ENCODE peak calls at places on chromosomes 13 and 19, in nine cellular contexts. A, P, H, G, L, Y, X, S and Q are unnamed samples.

GRCh38 chr19:10333758-10334339 is 520 bp upstream of the RAVER1 start:
- DNase-seq in X (no peak), H (no peak), G (no peak), Y (no peak), L (no peak), A (no peak), P (no peak), S (peak; percentile 74), Q (no peak)

GRCh38 chr13:57629821-57630235 is 1.7 kb upstream of the PCDH17 start:
- DNase-seq in G (no peak), X (no peak), S (peak; percentile 96), P (peak; percentile 60), L (peak; percentile 55), Y (peak; percentile 20), H (peak; percentile 84), A (peak; percentile 46), Q (peak; percentile 15)

GRCh38 chr13:23509781-23510543 is 60.2 kb upstream of the TNFRSF19 start:
- DNase-seq in Y (no peak), H (no peak), L (no peak), P (no peak), X (no peak), A (peak; percentile 48), S (no peak), G (no peak), Q (peak; percentile 67)

GRCh38 chr13:46359731-46360130 is 27.3 kb downstream of the RUBCNL start:
- DNase-seq in L (no peak), Y (no peak), X (no peak), S (no peak), H (no peak), A (no peak), G (no peak), P (no peak), Q (no peak)

GRCh38 chr13:111429064-111429558 is 108.7 kb downstream of the TEX29 start:
- DNase-seq in X (peak; percentile 32), A (peak; percentile 7), G (peak; percentile 9), P (peak; percentile 71), S (peak; percentile 88), Y (no peak), L (no peak), H (no peak), Q (peak; percentile 69)

GRCh38 chr19:2058570-2059421 is 7.8 kb upstream of the MKNK2 start:
- DNase-seq in S (no peak), X (no peak), Y (no peak), L (no peak), P (no peak), H (no peak), A (no peak), G (no peak), Q (no peak)

GRCh38 chr19:8044018-8044417 is 8.5 kb upstream of the CCL25 start:
- DNase-seq in P (no peak), Y (no peak), L (no peak), H (peak; percentile 49), X (no peak), S (no peak), A (no peak), G (no peak), Q (no peak)

GRCh38 chr13:112912726-112913440 is 56.1 kb upstream of the MCF2L start:
- DNase-seq in Y (no peak), A (no peak), H (no peak), L (no peak), X (no peak), S (no peak), P (no peak), G (no peak), Q (no peak)

GRCh38 chr13:97385146-97385545 is 48.8 kb upstream of the RAP2A start:
- DNase-seq in L (no peak), S (no peak), Y (no peak), P (no peak), H (no peak), G (no peak), A (no peak), X (no peak), Q (peak; percentile 74)

GRCh38 chr19:19420570-19421301 is 15.3 kb downstream of the GATAD2A start:
- DNase-seq in S (no peak), L (no peak), X (no peak), Y (peak; percentile 81), G (no peak), H (no peak), P (peak; percentile 43), A (no peak), Q (no peak)

GRCh38 chr13:106182404-106182803 is 353.1 kb downstream of the EFNB2 start:
- DNase-seq in X (no peak), H (no peak), A (peak; percentile 89), Y (no peak), S (no peak), G (no peak), P (no peak), L (no peak), Q (no peak)

GRCh38 chr19:23872282-23872919 is 42.3 kb upstream of the ZNF726 start:
- DNase-seq in P (no peak), X (no peak), S (no peak), Y (no peak), H (no peak), A (no peak), L (no peak), G (no peak), Q (no peak)

GRCh38 chr13:113113846-113114271 is 8.3 kb downstream of the F7 start:
- DNase-seq in L (no peak), P (no peak), A (no peak), S (no peak), H (peak; percentile 54), G (no peak), X (no peak), Y (no peak), Q (no peak)

GRCh38 chr13:39263033-39263432 is 224.8 kb downstream of the NHLRC3 start:
- DNase-seq in P (peak; percentile 66), A (peak; percentile 60), S (peak; percentile 67), Y (no peak), X (peak; percentile 32), L (no peak), H (no peak), G (no peak), Q (peak; percentile 37)

GRCh38 chr19:10000171-10000826 is 10.0 kb downstream of the COL5A3 start:
- DNase-seq in A (peak; percentile 55), L (peak; percentile 86), G (peak; percentile 48), S (peak; percentile 52), H (no peak), Y (peak; percentile 45), X (peak; percentile 56), P (peak; percentile 79), Q (peak; percentile 27)

GRCh38 chr19:29092712-29093552 is 120.0 kb downstream of the UQCRFS1 start:
- DNase-seq in Y (no peak), A (no peak), S (no peak), H (no peak), L (no peak), G (no peak), P (no peak), X (no peak), Q (peak; percentile 95)

GRCh38 chr13:38417727-38418126 is 68.1 kb downstream of the UFM1 start:
- DNase-seq in S (peak; percentile 45), X (no peak), L (no peak), A (peak; percentile 71), Y (no peak), P (peak; percentile 4), H (no peak), G (no peak), Q (no peak)

GRCh38 chr13:49219647-49220034 is 497 bp upstream of the MLNR start:
- DNase-seq in X (no peak), S (no peak), A (no peak), Y (no peak), G (no peak), L (no peak), H (no peak), P (no peak), Q (no peak)

GRCh38 chr13:31885994-31886393 is 145.6 kb upstream of the FRY start:
- DNase-seq in S (peak; percentile 59), Y (no peak), X (no peak), L (no peak), H (no peak), G (no peak), P (no peak), A (no peak), Q (peak; percentile 70)

GRCh38 chr19:33295621-33296472 is 6.5 kb downstream of the CEBPA start:
- DNase-seq in A (no peak), P (no peak), Y (no peak), H (peak; percentile 56), X (no peak), S (no peak), L (no peak), G (no peak), Q (no peak)

GRCh38 chr19:5966215-5966614 is 11.7 kb downstream of the RANBP3 start:
- DNase-seq in S (no peak), Y (no peak), L (no peak), A (no peak), G (no peak), H (no peak), P (no peak), X (no peak), Q (peak; percentile 88)

GRCh38 chr13:23081901-23082300 is 98.9 kb upstream of the SGCG start:
- DNase-seq in A (no peak), L (no peak), P (no peak), G (no peak), H (no peak), Y (no peak), S (no peak), X (no peak), Q (no peak)

GRCh38 chr19:7792286-7792685 is 29.2 kb downstream of the CLEC4M start:
- DNase-seq in X (no peak), S (no peak), Y (no peak), P (no peak), L (no peak), H (no peak), A (peak; percentile 33), G (no peak), Q (peak; percentile 90)

GRCh38 chr19:5074418-5074817 is 105.5 kb downstream of the KDM4B start:
- DNase-seq in S (no peak), A (no peak), X (no peak), G (no peak), P (no peak), Y (no peak), L (no peak), H (no peak), Q (no peak)

GRCh38 chr13:97976551-97977375 is 23.3 kb downstream of the IPO5 start:
- DNase-seq in G (peak; percentile 84), P (no peak), X (peak; percentile 13), S (peak; percentile 84), L (peak; percentile 62), Y (no peak), A (peak; percentile 15), H (peak; percentile 90), Q (peak; percentile 53)

GRCh38 chr19:10991076-10991475 is 30.2 kb downstream of the SMARCA4 start:
- DNase-seq in S (no peak), A (no peak), P (no peak), X (no peak), G (no peak), L (no peak), H (no peak), Y (no peak), Q (no peak)